ENCODE peak calls at places on chromosomes 7 and 10, in nine cellular contexts. N, D, V, K, Y, H, M, A and E are unnamed samples.

GRCh38 chr10:80855348-80855971 is 317.8 kb downstream of the SH2D4B start:
- DNase-seq in V (no peak), Y (peak), M (peak), A (no peak), H (no peak), D (no peak), K (no peak), N (no peak), E (no peak)

GRCh38 chr7:136056827-136057226 is 79.7 kb upstream of the MTPN start:
- DNase-seq in A (no peak), V (no peak), N (no peak), D (no peak), Y (no peak), H (no peak), K (no peak), M (peak), E (no peak)

GRCh38 chr10:71795248-71795647 is 21.9 kb upstream of the VSIR start:
- DNase-seq in V (no peak), N (peak), D (no peak), Y (no peak), A (no peak), M (peak), H (no peak), K (no peak), E (no peak)

GRCh38 chr7:126690848-126691751 is 561.6 kb downstream of the GRM8 start:
- DNase-seq in K (no peak), V (no peak), H (no peak), D (no peak), N (no peak), M (no peak), Y (no peak), A (no peak), E (no peak)

GRCh38 chr10:131784363-131785120 is 116.3 kb upstream of the PPP2R2D start:
- DNase-seq in V (no peak), Y (no peak), D (no peak), H (no peak), M (no peak), A (no peak), N (no peak), K (no peak), E (no peak)

GRCh38 chr10:59337254-59337653 is 25.1 kb downstream of the FAM13C start:
- DNase-seq in A (no peak), N (peak), M (no peak), V (no peak), D (peak), Y (peak), H (no peak), K (no peak), E (peak)

GRCh38 chr10:130491698-130492050 is 355.5 kb downstream of the GLRX3 start:
- DNase-seq in N (no peak), D (no peak), M (no peak), V (no peak), Y (no peak), A (no peak), H (no peak), K (peak), E (no peak)

GRCh38 chr10:133452453-133452852 is 1.3 kb upstream of the SCART1 start:
- DNase-seq in D (no peak), M (no peak), H (no peak), N (no peak), K (no peak), V (no peak), Y (no peak), A (no peak), E (no peak)

GRCh38 chr10:31765546-31765945 is 163.1 kb downstream of the ARHGAP12 start:
- DNase-seq in K (no peak), D (no peak), Y (no peak), N (peak), A (no peak), M (no peak), H (no peak), V (no peak), E (no peak)

GRCh38 chr7:107029061-107029763 is 15.3 kb upstream of the PRKAR2B start:
- DNase-seq in H (no peak), M (no peak), K (peak), D (no peak), V (no peak), Y (no peak), A (no peak), N (peak), E (no peak)

GRCh38 chr10:8462565-8462964 is 408.1 kb downstream of the GATA3 start:
- DNase-seq in Y (no peak), K (no peak), M (no peak), D (no peak), A (no peak), H (no peak), V (no peak), N (no peak), E (no peak)

GRCh38 chr7:41096921-41097320 is 606.0 kb downstream of the INHBA start:
- DNase-seq in N (peak), Y (no peak), D (no peak), K (no peak), V (no peak), H (no peak), A (no peak), M (no peak), E (no peak)

GRCh38 chr10:50316695-50317648 is 65.7 kb upstream of the ASAH2 start:
- DNase-seq in N (no peak), V (no peak), A (no peak), M (peak), Y (no peak), K (no peak), H (no peak), D (no peak), E (no peak)

GRCh38 chr10:68463365-68464093 is 8.2 kb downstream of the DNA2 start:
- DNase-seq in Y (no peak), V (no peak), M (no peak), H (no peak), K (no peak), N (no peak), A (no peak), D (no peak), E (no peak)

GRCh38 chr7:150340875-150341262 is 560 bp downstream of the RARRES2 start:
- DNase-seq in M (no peak), K (no peak), A (no peak), N (no peak), D (no peak), V (no peak), Y (no peak), H (no peak), E (no peak)

GRCh38 chr10:132925614-132926013 is 16.8 kb downstream of the CFAP46 start:
- DNase-seq in K (no peak), H (no peak), A (no peak), D (no peak), V (no peak), N (no peak), M (no peak), Y (no peak), E (no peak)